ENCODE peak calls at places on chromosomes 4 and X, in six cellular contexts. P, X, T, M, E and H are unnamed samples.

GRCh38 chr4:146359771-146360170 is 145.4 kb downstream of the REELD1 start:
- DNase-seq in P (no peak), X (no peak), T (no peak), M (no peak), E (no peak), H (no peak)

GRCh38 chr4:76059750-76060149 is 14.8 kb upstream of the ART3 start:
- DNase-seq in P (no peak), X (no peak), T (no peak), M (no peak), E (no peak), H (no peak)

GRCh38 chrX:10769165-10769564 is 148.8 kb upstream of the MID1 start:
- DNase-seq in P (no peak), X (no peak), T (peak; percentile 27), M (no peak), E (peak; percentile 22), H (no peak)

GRCh38 chr4:129429566-129430339 is 333.8 kb downstream of the C4orf33 start:
- DNase-seq in P (no peak), X (no peak), T (no peak), M (no peak), E (no peak), H (no peak)

GRCh38 chrX:141468940-141469339 is 115.6 kb downstream of the SPANXA1 start:
- DNase-seq in P (no peak), X (no peak), T (no peak), M (no peak), E (no peak), H (no peak)

GRCh38 chrX:12997898-12998687 is 23.2 kb downstream of the TMSB4X start:
- DNase-seq in P (no peak), X (no peak), T (no peak), M (no peak), E (no peak), H (no peak)

GRCh38 chr4:2126309-2127043 is 67.3 kb downstream of the NAT8L start:
- DNase-seq in P (no peak), X (no peak), T (no peak), M (no peak), E (no peak), H (no peak)

GRCh38 chrX:40933132-40934078 is 151.8 kb upstream of the USP9X start:
- DNase-seq in P (no peak), X (peak; percentile 9), T (no peak), M (no peak), E (peak; percentile 56), H (no peak)

GRCh38 chrX:106927700-106928099 is 7.5 kb downstream of the CLDN2 start:
- DNase-seq in P (no peak), X (no peak), T (no peak), M (no peak), E (no peak), H (peak; percentile 72)

GRCh38 chrX:30615229-30615628 is 37.7 kb upstream of the TASL start:
- DNase-seq in P (no peak), X (no peak), T (no peak), M (no peak), E (no peak), H (no peak)

GRCh38 chr4:78417603-78418002 is 134.0 kb upstream of the ANXA3 start:
- DNase-seq in P (no peak), X (no peak), T (peak; percentile 29), M (no peak), E (no peak), H (no peak)

GRCh38 chrX:134626434-134626833 is 31.8 kb downstream of the PLAC1 start:
- DNase-seq in P (no peak), X (no peak), T (no peak), M (no peak), E (no peak), H (no peak)

GRCh38 chrX:46758163-46758955 is 559 bp downstream of the SLC9A7 start:
- DNase-seq in P (no peak), X (no peak), T (peak; percentile 8), M (no peak), E (no peak), H (peak; percentile 60)

GRCh38 chr4:183469936-183470335 is 25.5 kb downstream of the CDKN2AIP start:
- DNase-seq in P (no peak), X (no peak), T (no peak), M (no peak), E (no peak), H (no peak)

GRCh38 chrX:22378296-22378695 is 105.6 kb downstream of the CBLL2 start:
- DNase-seq in P (no peak), X (no peak), T (no peak), M (no peak), E (no peak), H (no peak)

GRCh38 chrX:66030505-66031317 is 9.2 kb downstream of the VSIG4 start:
- DNase-seq in P (no peak), X (peak; percentile 20), T (peak; percentile 37), M (no peak), E (no peak), H (no peak)

GRCh38 chr4:168723569-168723968 is 226.7 kb downstream of the PALLD start:
- DNase-seq in P (no peak), X (no peak), T (no peak), M (no peak), E (no peak), H (no peak)

GRCh38 chrX:23341452-23341851 is 6.8 kb downstream of the PTCHD1 start:
- DNase-seq in P (no peak), X (no peak), T (peak; percentile 38), M (no peak), E (no peak), H (no peak)

GRCh38 chrX:140971385-140971784 is 31.0 kb upstream of the SPANXB1 start:
- DNase-seq in P (no peak), X (no peak), T (no peak), M (no peak), E (no peak), H (no peak)

GRCh38 chr4:36173923-36174322 is 70.4 kb downstream of the ARAP2 start:
- DNase-seq in P (no peak), X (no peak), T (no peak), M (no peak), E (no peak), H (no peak)